ENCODE peak calls at places on chromosomes 3 and 15, in seven cellular contexts. L is neural crest cell; U is vagina; X is naive thymus-derived CD8-positive, alpha-beta T cell; A is activated CD4-positive, alpha-beta T cell treated with anti-CD3 and anti-CD28 coated beads, Interleukin-2, amount 50 U/mL, for 24 hours; H is RWPE2; T is iPS DF 6.9. O is an unnamed sample.

GRCh38 chr3:125055913-125056705 is at the start of gene HEG1:
- DNase-seq in X (peak; percentile 61), H (peak; percentile 77), A (peak; percentile 49), U (no peak), L (peak; percentile 65), T (no peak), O (peak; percentile 59)

GRCh38 chr3:78077178-78077577 is 1037.3 kb downstream of the ROBO2 start:
- DNase-seq in H (no peak), X (no peak), T (no peak), A (no peak), U (no peak), L (no peak), O (no peak)

GRCh38 chr15:71532994-71533393 is 277.4 kb upstream of the NR2E3 start:
- DNase-seq in X (no peak), L (no peak), U (no peak), T (peak; percentile 35), H (no peak), A (no peak), O (peak; percentile 82)

GRCh38 chr3:179260949-179261765 is 10.2 kb upstream of the KCNMB3 start:
- DNase-seq in T (no peak), L (peak; percentile 50), X (peak; percentile 56), H (peak; percentile 60), A (peak; percentile 13), U (no peak), O (peak; percentile 77)

GRCh38 chr3:193942516-193943055 is 193.4 kb upstream of the HES1 start:
- DNase-seq in A (no peak), X (no peak), T (no peak), U (no peak), L (no peak), H (no peak), O (no peak)

GRCh38 chr15:25088261-25088790 is 133.5 kb downstream of the SNRPN start:
- DNase-seq in L (no peak), H (no peak), A (no peak), X (no peak), U (peak; percentile 43), T (no peak), O (no peak)

GRCh38 chr3:107681385-107681784 is 158.6 kb downstream of the BBX start:
- DNase-seq in X (no peak), T (no peak), U (no peak), L (no peak), A (no peak), H (no peak), O (no peak)

GRCh38 chr3:41190509-41191284 is 8.6 kb upstream of the CTNNB1 start:
- DNase-seq in H (no peak), X (no peak), T (no peak), U (no peak), L (no peak), A (no peak), O (no peak)

GRCh38 chr15:37138586-37138985 is 38.2 kb upstream of the MEIS2 start:
- DNase-seq in X (no peak), U (no peak), H (no peak), A (no peak), T (no peak), L (no peak), O (no peak)

GRCh38 chr3:197752107-197752506 is 2.4 kb downstream of the FYTTD1 start:
- DNase-seq in X (no peak), A (no peak), T (no peak), H (no peak), L (no peak), U (no peak), O (no peak)

GRCh38 chr3:71584216-71585061 is 911 bp upstream of the FOXP1 start:
- DNase-seq in L (peak; percentile 6), X (peak; percentile 35), A (peak; percentile 16), U (no peak), H (no peak), T (no peak), O (peak; percentile 36)

GRCh38 chr3:152120606-152121291 is 148.0 kb upstream of the MBNL1 start:
- DNase-seq in H (no peak), T (no peak), U (no peak), A (no peak), L (no peak), X (no peak), O (no peak)

GRCh38 chr3:27813255-27813654 is 91.1 kb upstream of the EOMES start:
- DNase-seq in T (no peak), X (no peak), U (no peak), L (no peak), H (no peak), A (no peak), O (no peak)

GRCh38 chr3:111717601-111718000 is 122.5 kb upstream of the ZBED2 start:
- DNase-seq in L (peak; percentile 51), A (peak; percentile 33), U (no peak), X (peak; percentile 45), T (peak; percentile 64), H (no peak), O (peak; percentile 97)

GRCh38 chr15:72491768-72492167 is 17.6 kb downstream of the ARIH1 start:
- DNase-seq in H (no peak), L (no peak), X (no peak), A (no peak), U (no peak), T (no peak), O (peak; percentile 72)

O was measured in PC-3.